ENCODE peak calls at places on chromosome 17, in four cellular contexts. K is IMR-90, V is A549, H is K562. J is an unnamed sample.

GRCh38 chr17:4247981-4248388 is 15.8 kb downstream of the ANKFY1 start:
- DNase-seq in K (no peak), V (no peak), H (peak), J (peak)

GRCh38 chr17:48254896-48255295 is 147.3 kb downstream of the SNX11 start:
- DNase-seq in K (no peak), V (no peak), H (peak), J (no peak)

GRCh38 chr17:8290043-8290442 is 1.6 kb downstream of the RANGRF start:
- DNase-seq in K (peak), V (no peak), H (no peak), J (no peak)

GRCh38 chr17:4806420-4806769 is 557 bp upstream of the PLD2 start:
- DNase-seq in K (no peak), V (no peak), H (no peak), J (no peak)

GRCh38 chr17:16820979-16821543 is 131.0 kb downstream of the CCDC144A start:
- DNase-seq in K (no peak), V (no peak), H (no peak), J (no peak)

GRCh38 chr17:19263621-19264010 is 26.4 kb downstream of the EPN2 start:
- DNase-seq in K (peak), V (no peak), H (no peak), J (no peak)

GRCh38 chr17:65564793-65565192 is 3.3 kb upstream of the AXIN2 start:
- DNase-seq in K (peak), V (no peak), H (no peak), J (peak)

GRCh38 chr17:46771601-46772012 is 46.9 kb downstream of the WNT3 start:
- DNase-seq in K (no peak), V (no peak), H (peak), J (no peak)

GRCh38 chr17:68431661-68432071 is 25.6 kb downstream of the WIPI1 start:
- DNase-seq in K (peak), V (peak), H (peak), J (peak)

GRCh38 chr17:17959520-17960361 is 12.5 kb downstream of the TOM1L2 start:
- DNase-seq in K (peak), V (peak), H (no peak), J (no peak)

GRCh38 chr17:15250459-15250858 is 14.7 kb downstream of the PMP22 start:
- DNase-seq in K (no peak), V (no peak), H (no peak), J (no peak)

GRCh38 chr17:19286751-19287341 is 49.7 kb downstream of the EPN2 start:
- DNase-seq in K (no peak), V (no peak), H (no peak), J (no peak)

GRCh38 chr17:596763-597644 is 117.6 kb downstream of the VPS53 start:
- DNase-seq in K (peak), V (no peak), H (peak), J (no peak)

GRCh38 chr17:59357219-59357699 is 25.8 kb downstream of the YPEL2 start:
- DNase-seq in K (no peak), V (no peak), H (no peak), J (no peak)

GRCh38 chr17:58338907-58339774 is 10.5 kb upstream of the TSPOAP1 start:
- DNase-seq in K (peak), V (no peak), H (peak), J (peak)

GRCh38 chr17:80710716-80711115 is 166.1 kb downstream of the RPTOR start:
- DNase-seq in K (no peak), V (no peak), H (no peak), J (no peak)

GRCh38 chr17:68937890-68938514 is 17.2 kb downstream of the ABCA8 start:
- DNase-seq in K (no peak), V (no peak), H (no peak), J (peak)

GRCh38 chr17:35117984-35118383 is 1.7 kb downstream of the RAD51D start:
- DNase-seq in K (peak), V (no peak), H (no peak), J (peak)

GRCh38 chr17:68020451-68020779 is 15.1 kb upstream of the KPNA2 start:
- DNase-seq in K (no peak), V (no peak), H (no peak), J (peak)

GRCh38 chr17:70320642-70321345 is 151.5 kb downstream of the KCNJ2 start:
- DNase-seq in K (peak), V (no peak), H (no peak), J (no peak)

GRCh38 chr17:55577011-55577586 is 65.8 kb upstream of the SMIM36 start:
- DNase-seq in K (peak), V (no peak), H (peak), J (no peak)

DNA sequence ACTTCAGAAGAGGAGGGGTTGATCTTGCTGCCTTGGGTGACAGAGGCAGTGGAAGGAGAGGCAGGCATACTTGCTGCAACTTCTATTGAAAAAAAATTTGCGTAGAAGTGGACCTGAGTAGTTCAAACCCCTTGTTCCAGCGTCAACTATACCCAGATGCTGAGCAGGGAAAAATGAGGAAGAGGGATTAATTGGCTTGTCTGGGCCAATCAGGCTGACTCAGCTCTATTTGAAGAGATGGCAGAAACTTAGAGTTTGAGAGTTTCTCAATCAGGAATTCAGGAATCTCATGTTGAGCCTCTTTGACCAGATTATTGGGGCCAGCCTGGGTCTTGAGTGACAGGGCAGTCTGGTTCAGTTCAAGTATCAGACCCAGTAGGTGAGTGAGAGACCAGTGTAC is 17.6 kb downstream of the CASC3 start:
- DNase-seq in K (no peak), V (no peak), H (no peak), J (no peak)
- TF ChIP-seq MAZ in K (no peak), V (no peak), H (no peak), J (no peak)

GRCh38 chr17:44587339-44587738 is 30.1 kb downstream of the FZD2 start:
- DNase-seq in K (peak), V (peak), H (peak), J (peak)
- TF ChIP-seq MAZ in K (no peak), V (no peak), H (no peak), J (no peak)

GRCh38 chr17:28744802-28745051 is 916 bp downstream of the TRAF4 start:
- DNase-seq in K (no peak), V (no peak), H (no peak), J (no peak)

GRCh38 chr17:28746611-28747045 is 2.8 kb downstream of the TRAF4 start:
- DNase-seq in K (no peak), V (no peak), H (no peak), J (no peak)

GRCh38 chr17:28745052-28745776 is 1.4 kb downstream of the TRAF4 start:
- DNase-seq in K (peak), V (no peak), H (peak), J (peak)

GRCh38 chr17:28747046-28747691 is 3.4 kb downstream of the TRAF4 start:
- DNase-seq in K (no peak), V (no peak), H (no peak), J (no peak)

DNA sequence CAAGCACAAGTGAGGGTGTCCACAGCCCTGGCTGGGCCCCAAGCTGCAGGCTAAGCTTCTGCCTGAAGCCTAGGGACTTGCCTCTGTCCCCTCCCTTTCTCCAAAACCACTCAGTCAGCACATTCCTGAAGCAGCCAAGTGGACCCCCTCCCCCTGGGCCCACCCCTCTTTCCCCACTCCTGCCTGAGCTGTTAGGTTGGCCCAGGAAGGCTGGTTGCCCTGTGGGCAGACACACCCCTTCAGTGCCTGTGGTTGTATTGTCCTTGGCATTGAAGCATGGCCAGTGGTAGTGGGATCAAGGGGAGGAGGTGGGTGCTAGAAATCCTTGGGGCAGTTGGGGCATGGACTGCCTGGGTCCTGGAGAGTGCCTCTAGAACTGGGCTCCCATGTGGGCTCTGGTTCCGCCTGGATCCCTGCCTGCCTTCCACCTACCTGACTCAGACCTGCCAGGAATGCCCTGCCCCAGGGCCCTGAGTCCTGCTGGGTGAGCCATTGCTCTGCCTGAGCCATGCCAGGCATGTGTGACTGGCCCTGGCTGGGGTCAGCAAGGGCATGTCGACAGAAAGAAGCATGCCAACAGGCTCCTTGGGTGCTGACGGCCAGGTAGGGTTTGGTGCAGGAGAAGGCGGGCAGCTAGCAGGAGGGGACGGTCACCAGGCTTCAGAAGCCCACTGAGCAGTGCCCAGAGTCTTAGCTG is 2.1 kb downstream of the TRAF4 start:
- DNase-seq in K (no peak), V (no peak), H (no peak), J (no peak)
- TF ChIP-seq MAZ in K (no peak), V (no peak), H (no peak), J (no peak)

GRCh38 chr17:37338847-37339246 is 36.9 kb upstream of the C17orf78 start:
- DNase-seq in K (no peak), V (no peak), H (no peak), J (no peak)

GRCh38 chr17:37342589-37342988 is 33.2 kb upstream of the C17orf78 start:
- DNase-seq in K (no peak), V (no peak), H (no peak), J (peak)

GRCh38 chr17:37340804-37341203 is 35.0 kb upstream of the C17orf78 start:
- DNase-seq in K (no peak), V (no peak), H (no peak), J (no peak)

GRCh38 chr17:37344519-37344918 is 31.3 kb upstream of the C17orf78 start:
- DNase-seq in K (no peak), V (no peak), H (no peak), J (no peak)

DNA sequence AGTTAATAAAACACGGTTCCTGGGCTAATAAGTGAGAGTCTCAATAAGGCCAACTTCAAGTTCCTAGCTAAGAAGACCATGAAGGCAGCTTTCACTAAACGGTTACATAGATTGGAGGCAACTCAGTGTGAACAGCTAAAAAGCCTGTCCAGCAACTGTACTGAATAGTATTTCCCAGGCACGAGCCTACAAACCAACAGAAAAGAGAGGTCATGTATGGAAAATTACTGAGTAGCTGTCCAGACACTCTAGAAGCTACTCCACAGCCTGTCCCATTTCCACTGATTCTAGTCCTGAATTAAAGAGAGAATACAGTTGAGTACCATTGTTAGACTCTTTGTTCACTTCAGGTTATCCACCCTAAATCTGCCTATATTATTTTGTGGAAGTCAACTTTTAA is 36.5 kb upstream of the C17orf78 start:
- DNase-seq in K (no peak), V (no peak), H (no peak), J (no peak)
- TF ChIP-seq MAZ in K (no peak), V (no peak), H (no peak), J (no peak)

GRCh38 chr17:82489117-82489516 is 30.4 kb upstream of the FOXK2 start:
- DNase-seq in K (peak), V (no peak), H (no peak), J (no peak)
- TF ChIP-seq MAZ in K (no peak), V (no peak), H (no peak), J (no peak)

DNA sequence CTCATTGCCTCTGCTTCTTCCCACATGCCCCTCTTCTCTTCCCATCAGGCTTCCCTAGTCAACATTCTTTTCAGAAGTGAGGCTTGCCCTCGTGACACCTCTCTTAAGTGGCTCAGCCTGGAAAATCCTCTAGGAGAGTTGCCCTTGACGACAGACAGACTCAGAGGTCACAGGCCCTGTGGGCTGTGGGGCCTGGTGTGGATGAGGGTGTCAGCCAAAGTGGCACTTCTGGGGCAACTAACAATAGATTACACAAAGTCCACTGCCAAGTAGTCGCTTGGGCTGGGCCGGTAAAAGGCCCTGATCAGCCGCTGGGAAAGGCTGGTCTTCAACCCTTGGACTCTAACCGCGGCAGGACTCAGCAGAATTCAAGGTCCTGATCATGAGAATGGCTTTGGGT is 33.7 kb upstream of the METTL16 start:
- DNase-seq in K (no peak), V (no peak), H (no peak), J (peak)
- TF ChIP-seq MAZ in K (no peak), V (no peak), H (no peak), J (no peak)

GRCh38 chr17:49910094-49910857 is 58.7 kb upstream of the DLX4 start:
- DNase-seq in K (no peak), V (peak), H (peak), J (no peak)
- TF ChIP-seq MAZ in K (no peak), V (no peak), H (no peak), J (no peak)

J was measured in HepG2.